ENCODE peak calls at places on chromosomes 2 and 18, in ten cellular contexts. H is psoas muscle; J is CD8-positive, alpha-beta T cell; Q is PC-9; S is mesenchymal stem cell; D is small intestine; N is mesendoderm; T is cardiac muscle cell; F is BE2C; V is IMR-90. Y is an unnamed sample. For H3K36me3 and H3K4me1, the result is how much of the 10 kb centered on the place peaks cover.

GRCh38 chr2:215553946-215554345 is 118.1 kb upstream of the FN1 start:
- DNase-seq in H (no peak), J (no peak), Q (no peak), S (no peak), D (no peak), N (peak), T (no peak), F (no peak), V (no peak), Y (no peak)

GRCh38 chr2:224778474-224778877 is 62.3 kb upstream of the CCDC195 start:
- DNase-seq in H (no peak), J (peak), Q (peak), S (peak), D (peak), N (peak), T (peak), F (peak), V (peak), Y (peak)

GRCh38 chr18:34834897-34835296 is 124.8 kb downstream of the DTNA start:
- DNase-seq in H (no peak), J (no peak), Q (no peak), S (no peak), D (no peak), N (no peak), T (no peak), F (no peak), V (no peak), Y (no peak)

GRCh38 chr2:122328811-122329210 is 573.4 kb downstream of the TSN start:
- DNase-seq in H (no peak), J (no peak), Q (no peak), S (no peak), D (no peak), N (no peak), T (no peak), F (no peak), V (no peak), Y (no peak)

GRCh38 chr18:8526316-8526715 is 82.9 kb upstream of the RAB12 start:
- DNase-seq in H (no peak), J (no peak), Q (no peak), S (no peak), D (no peak), N (no peak), T (no peak), F (no peak), V (no peak), Y (no peak)

GRCh38 chr18:76434452-76434851 is 60.6 kb downstream of the ZNF516 start:
- DNase-seq in H (no peak), J (no peak), Q (no peak), S (no peak), D (no peak), N (no peak), T (no peak), F (no peak), V (no peak), Y (no peak)

GRCh38 chr2:169073211-169073971 is 4.0 kb downstream of the DHRS9 start:
- DNase-seq in H (no peak), J (no peak), Q (no peak), S (no peak), D (no peak), N (no peak), T (no peak), F (no peak), V (no peak), Y (no peak)

GRCh38 chr18:23977709-23978483 is 36.7 kb upstream of the TTC39C start:
- DNase-seq in H (no peak), J (no peak), Q (no peak), S (no peak), D (no peak), N (no peak), T (no peak), F (no peak), V (peak), Y (no peak)

GRCh38 chr2:39027427-39027826 is 93.4 kb downstream of the SOS1 start:
- DNase-seq in H (no peak), J (no peak), Q (no peak), S (no peak), D (no peak), N (no peak), T (no peak), F (no peak), V (no peak), Y (no peak)

GRCh38 chr2:37794717-37795116 is 123.3 kb upstream of the CDC42EP3 start:
- DNase-seq in H (no peak), J (no peak), Q (no peak), S (peak), D (no peak), N (no peak), T (peak), F (no peak), V (peak), Y (no peak)

GRCh38 chr2:3130889-3131635 is 246.6 kb downstream of the EIPR1 start:
- DNase-seq in H (no peak), J (no peak), Q (no peak), S (peak), D (no peak), N (peak), T (no peak), F (no peak), V (no peak), Y (no peak)

GRCh38 chr2:199851499-199851816 is 466 bp upstream of the FTCDNL1 start:
- DNase-seq in H (peak), J (no peak), Q (no peak), S (no peak), D (no peak), N (no peak), T (no peak), F (no peak), V (no peak), Y (no peak)

GRCh38 chr2:165535443-165535842 is 65.9 kb downstream of the CSRNP3 start:
- DNase-seq in H (no peak), J (no peak), Q (no peak), S (no peak), D (no peak), N (no peak), T (no peak), F (no peak), V (no peak), Y (no peak)

GRCh38 chr2:28393115-28393836 is 618 bp downstream of the FOSL2 start:
- DNase-seq in H (peak), J (no peak), Q (peak), S (peak), D (peak), N (peak), T (peak), F (peak), V (peak), Y (peak)

GRCh38 chr2:44528595-44528994 is 166.8 kb downstream of the CAMKMT start:
- DNase-seq in H (no peak), J (no peak), Q (peak), S (peak), D (no peak), N (no peak), T (no peak), F (no peak), V (peak), Y (no peak)

GRCh38 chr2:27701676-27702075 is 38.0 kb downstream of the SLC4A1AP start:
- DNase-seq in H (peak), J (no peak), Q (no peak), S (no peak), D (no peak), N (no peak), T (peak), F (no peak), V (no peak), Y (no peak)

GRCh38 chr2:200380833-200381542 is 74.5 kb downstream of the SPATS2L start:
- DNase-seq in H (no peak), J (no peak), Q (peak), S (peak), D (no peak), N (no peak), T (no peak), F (no peak), V (peak), Y (no peak)

GRCh38 chr2:38505779-38506178 is 96.9 kb downstream of the HNRNPLL start:
- DNase-seq in H (peak), J (no peak), Q (no peak), S (peak), D (no peak), N (peak), T (no peak), F (no peak), V (peak), Y (no peak)

GRCh38 chr18:8812631-8813030 is 107.3 kb downstream of the MTCL1 start:
- DNase-seq in H (no peak), J (no peak), Q (no peak), S (peak), D (no peak), N (no peak), T (no peak), F (no peak), V (peak), Y (no peak)

GRCh38 chr18:50372743-50373142 is 2.1 kb upstream of the SKA1 start:
- DNase-seq in H (no peak), J (no peak), Q (no peak), S (no peak), D (no peak), N (peak), T (no peak), F (no peak), V (no peak), Y (no peak)

GRCh38 chr18:23487738-23488625 is 15.3 kb upstream of the RMC1 start:
- DNase-seq in H (no peak), J (no peak), Q (no peak), S (peak), D (no peak), N (no peak), T (no peak), F (no peak), V (peak), Y (no peak)

GRCh38 chr2:86393521-86394490 is 47.4 kb upstream of the KDM3A start:
- DNase-seq in H (no peak), J (no peak), Q (peak), S (no peak), D (peak), N (no peak), T (peak), F (no peak), V (peak), Y (peak)

GRCh38 chr2:43818761-43819160 is 19.9 kb downstream of the ABCG5 start:
- DNase-seq in H (no peak), J (no peak), Q (peak), S (peak), D (peak), N (no peak), T (no peak), F (no peak), V (peak), Y (no peak)

GRCh38 chr2:10775831-10776230 is 36.8 kb downstream of the PDIA6 start:
- DNase-seq in H (no peak), J (no peak), Q (no peak), S (no peak), D (no peak), N (no peak), T (no peak), F (no peak), V (no peak), Y (no peak)

GRCh38 chr2:166230024-166230723 is 102.4 kb upstream of the SCN1A start:
- DNase-seq in H (no peak), J (no peak), Q (no peak), S (peak), D (peak), N (no peak), T (no peak), F (no peak), V (peak), Y (no peak)

GRCh38 chr2:105617631-105618350 is 126.9 kb upstream of the NCK2 start:
- DNase-seq in H (no peak), J (no peak), Q (peak), S (no peak), D (peak), N (no peak), T (no peak), F (no peak), V (no peak), Y (peak)

GRCh38 chr2:8138923-8139667 is 542.8 kb upstream of the ID2 start:
- DNase-seq in H (peak), J (no peak), Q (no peak), S (peak), D (no peak), N (no peak), T (no peak), F (no peak), V (peak), Y (no peak)

GRCh38 chr2:181715033-181715630 is 34.8 kb upstream of the NEUROD1 start:
- DNase-seq in H (peak), J (peak), Q (peak), S (peak), D (peak), N (peak), T (peak), F (peak), V (peak), Y (peak)

GRCh38 chr2:35080231-35080905 is 1275.2 kb upstream of the CRIM1 start:
- DNase-seq in H (no peak), J (no peak), Q (no peak), S (no peak), D (no peak), N (no peak), T (no peak), F (no peak), V (no peak), Y (no peak)

GRCh38 chr2:35082072-35082471 is 1273.5 kb upstream of the CRIM1 start:
- DNase-seq in H (no peak), J (no peak), Q (no peak), S (no peak), D (no peak), N (peak), T (no peak), F (no peak), V (no peak), Y (no peak)

GRCh38 chr2:35081001-35081628 is 1274.5 kb upstream of the CRIM1 start:
- DNase-seq in H (no peak), J (no peak), Q (no peak), S (no peak), D (no peak), N (no peak), T (no peak), F (no peak), V (no peak), Y (no peak)
- H3K4me3 ChIP-seq in H (no peak), J (no peak), Q (no peak), S (no peak), D (no peak), N (no peak), T (no peak), F (no peak), V (no peak), Y (no peak)

GRCh38 chr2:218546012-218546411 is 22.1 kb downstream of the USP37 start:
- DNase-seq in H (no peak), J (no peak), Q (no peak), S (no peak), D (no peak), N (no peak), T (no peak), F (no peak), V (no peak), Y (no peak)

GRCh38 chr2:218547978-218548377 is 20.2 kb downstream of the USP37 start:
- DNase-seq in H (no peak), J (no peak), Q (no peak), S (no peak), D (no peak), N (no peak), T (no peak), F (no peak), V (no peak), Y (no peak)

DNA sequence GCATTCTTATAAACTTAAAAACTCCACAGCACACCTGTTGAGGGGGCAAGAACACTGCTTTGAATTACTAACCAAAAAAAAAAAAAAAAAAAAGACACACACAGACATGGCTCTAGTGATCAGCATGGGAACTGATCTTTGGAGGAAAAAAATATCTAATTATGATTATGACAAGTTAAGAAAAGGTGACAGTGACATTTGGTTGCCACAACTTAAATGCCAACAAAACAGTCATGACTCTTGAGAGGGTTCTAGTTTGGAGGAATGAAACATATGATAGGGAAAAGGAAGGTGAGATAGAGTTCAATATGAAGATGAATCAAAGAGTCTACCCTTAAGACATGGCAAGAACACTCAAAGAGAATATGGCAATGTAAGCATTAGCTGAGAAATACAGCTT is 20.6 kb downstream of the USP37 start:
- DNase-seq in H (no peak), J (no peak), Q (no peak), S (no peak), D (no peak), N (no peak), T (no peak), F (no peak), V (no peak), Y (no peak)
- H3K36me3 ChIP-seq in H (under half), J (under half), Q (under half), S (half or more), D (under half), N (under half), T (half or more), F (half or more), V (under half), Y (under half)

GRCh38 chr18:44911260-44911659 is 230.6 kb downstream of the SETBP1 start:
- DNase-seq in H (no peak), J (no peak), Q (no peak), S (no peak), D (no peak), N (no peak), T (no peak), F (no peak), V (no peak), Y (no peak)
- H3K4me1 ChIP-seq in H (under half), J (under half), Q (under half), S (under half), D (under half), N (under half), T (under half), F (under half), V (under half), Y (under half)

GRCh38 chr2:9678554-9678953 is 47.8 kb upstream of the YWHAQ start:
- DNase-seq in H (no peak), J (no peak), Q (no peak), S (no peak), D (no peak), N (no peak), T (no peak), F (no peak), V (no peak), Y (no peak)

GRCh38 chr2:9679218-9679617 is 48.4 kb upstream of the YWHAQ start:
- DNase-seq in H (no peak), J (no peak), Q (no peak), S (no peak), D (no peak), N (no peak), T (no peak), F (no peak), V (no peak), Y (no peak)

GRCh38 chr2:9673914-9674481 is 43.2 kb upstream of the YWHAQ start:
- DNase-seq in H (no peak), J (no peak), Q (no peak), S (no peak), D (no peak), N (peak), T (no peak), F (peak), V (peak), Y (no peak)

GRCh38 chr2:9674931-9675330 is 44.1 kb upstream of the YWHAQ start:
- DNase-seq in H (no peak), J (no peak), Q (no peak), S (no peak), D (no peak), N (no peak), T (no peak), F (no peak), V (no peak), Y (no peak)

GRCh38 chr2:9675369-9676351 is 44.9 kb upstream of the YWHAQ start:
- DNase-seq in H (no peak), J (no peak), Q (peak), S (peak), D (no peak), N (peak), T (no peak), F (peak), V (peak), Y (no peak)
- H3K4me3 ChIP-seq in H (no peak), J (no peak), Q (peak), S (no peak), D (no peak), N (no peak), T (no peak), F (peak), V (peak), Y (no peak)

GRCh38 chr18:44958040-44958439 is 277.4 kb downstream of the SETBP1 start:
- DNase-seq in H (no peak), J (no peak), Q (no peak), S (no peak), D (no peak), N (no peak), T (no peak), F (no peak), V (no peak), Y (no peak)

GRCh38 chr18:44957440-44957839 is 276.8 kb downstream of the SETBP1 start:
- DNase-seq in H (no peak), J (no peak), Q (no peak), S (no peak), D (no peak), N (no peak), T (no peak), F (no peak), V (no peak), Y (no peak)

GRCh38 chr18:44955825-44956224 is 275.1 kb downstream of the SETBP1 start:
- DNase-seq in H (no peak), J (no peak), Q (no peak), S (no peak), D (no peak), N (no peak), T (no peak), F (no peak), V (no peak), Y (no peak)

GRCh38 chr18:44958450-44958849 is 277.8 kb downstream of the SETBP1 start:
- DNase-seq in H (no peak), J (no peak), Q (no peak), S (no peak), D (no peak), N (no peak), T (no peak), F (no peak), V (no peak), Y (no peak)

GRCh38 chr18:44957025-44957424 is 276.3 kb downstream of the SETBP1 start:
- DNase-seq in H (no peak), J (no peak), Q (no peak), S (no peak), D (no peak), N (no peak), T (peak), F (no peak), V (no peak), Y (no peak)
- H3K36me3 ChIP-seq in H (under half), J (under half), Q (under half), S (under half), D (under half), N (under half), T (under half), F (under half), V (under half), Y (under half)

GRCh38 chr2:173199303-173199702 is 123.7 kb downstream of the MAP3K20 start:
- DNase-seq in H (no peak), J (no peak), Q (no peak), S (no peak), D (no peak), N (no peak), T (no peak), F (no peak), V (no peak), Y (no peak)

GRCh38 chr2:173196638-173197037 is 121.0 kb downstream of the MAP3K20 start:
- DNase-seq in H (no peak), J (no peak), Q (no peak), S (no peak), D (no peak), N (peak), T (peak), F (no peak), V (no peak), Y (no peak)

GRCh38 chr2:173195100-173195499 is 119.5 kb downstream of the MAP3K20 start:
- DNase-seq in H (no peak), J (no peak), Q (no peak), S (no peak), D (no peak), N (no peak), T (no peak), F (no peak), V (no peak), Y (no peak)

GRCh38 chr2:173196080-173196479 is 120.4 kb downstream of the MAP3K20 start:
- DNase-seq in H (no peak), J (no peak), Q (no peak), S (no peak), D (no peak), N (peak), T (no peak), F (no peak), V (no peak), Y (no peak)

GRCh38 chr2:173198338-173198737 is 122.7 kb downstream of the MAP3K20 start:
- DNase-seq in H (no peak), J (no peak), Q (no peak), S (no peak), D (no peak), N (no peak), T (no peak), F (no peak), V (no peak), Y (no peak)
- H3K4me1 ChIP-seq in H (half or more), J (under half), Q (under half), S (under half), D (under half), N (under half), T (under half), F (under half), V (under half), Y (under half)

GRCh38 chr2:234967874-234968208 is 16.0 kb downstream of the SH3BP4 start:
- DNase-seq in H (no peak), J (no peak), Q (no peak), S (no peak), D (peak), N (no peak), T (no peak), F (no peak), V (no peak), Y (no peak)

GRCh38 chr2:234970467-234970866 is 18.6 kb downstream of the SH3BP4 start:
- DNase-seq in H (no peak), J (no peak), Q (peak), S (peak), D (peak), N (no peak), T (no peak), F (no peak), V (peak), Y (peak)

GRCh38 chr2:234968633-234969328 is 17.0 kb downstream of the SH3BP4 start:
- DNase-seq in H (no peak), J (no peak), Q (no peak), S (no peak), D (no peak), N (peak), T (no peak), F (no peak), V (no peak), Y (no peak)

GRCh38 chr2:234971494-234971893 is 19.7 kb downstream of the SH3BP4 start:
- DNase-seq in H (no peak), J (no peak), Q (no peak), S (no peak), D (no peak), N (no peak), T (no peak), F (no peak), V (no peak), Y (no peak)

GRCh38 chr2:234969329-234970157 is 17.7 kb downstream of the SH3BP4 start:
- DNase-seq in H (no peak), J (no peak), Q (no peak), S (peak), D (no peak), N (no peak), T (no peak), F (no peak), V (no peak), Y (no peak)
- H3K4me3 ChIP-seq in H (no peak), J (no peak), Q (peak), S (no peak), D (no peak), N (no peak), T (no peak), F (no peak), V (no peak), Y (no peak)